ENCODE peak calls at places on chromosome X, in ten cellular contexts. Z, F, P, H, B, A, O, N, Y and Q are unnamed samples.

GRCh38 chrX:3738489-3738888 is 25.0 kb upstream of the PRKX start:
- DNase-seq in Y (no peak), H (no peak), P (no peak), B (no peak), F (no peak), O (no peak), Z (no peak), N (no peak), A (no peak), Q (no peak)

GRCh38 chrX:13659057-13659456 is 6.1 kb downstream of the TCEANC start:
- DNase-seq in H (no peak), A (no peak), Z (no peak), B (no peak), P (no peak), Y (no peak), F (no peak), N (no peak), O (no peak), Q (no peak)

GRCh38 chrX:119693032-119693995 is at the start of gene SEPTIN6:
- DNase-seq in Z (peak; percentile 78), B (peak; percentile 87), A (peak; percentile 83), O (peak; percentile 71), H (peak; percentile 51), P (peak; percentile 95), F (peak; percentile 85), Y (no peak), N (peak; percentile 40), Q (peak; percentile 62)

GRCh38 chrX:10237255-10237654 is 80.5 kb downstream of the CLCN4 start:
- DNase-seq in Z (no peak), Y (no peak), A (no peak), N (no peak), P (no peak), B (no peak), H (no peak), O (no peak), F (no peak), Q (no peak)

GRCh38 chrX:107205770-107206696 is at the start of the genes DNAAF6 and NUP62CL:
- DNase-seq in A (peak; percentile 65), N (peak; percentile 42), B (peak; percentile 94), P (peak; percentile 85), F (peak; percentile 91), O (peak; percentile 39), Z (peak; percentile 68), Y (no peak), H (peak; percentile 80), Q (peak; percentile 36)

GRCh38 chrX:106927700-106928099 is 7.5 kb downstream of the CLDN2 start:
- DNase-seq in B (no peak), F (no peak), H (no peak), Z (no peak), A (no peak), N (no peak), Y (no peak), O (no peak), P (no peak), Q (no peak)

GRCh38 chrX:2967998-2968909 is 38.1 kb upstream of the ARSH start:
- DNase-seq in N (peak; percentile 25), P (no peak), O (no peak), A (peak; percentile 52), Y (no peak), Z (no peak), B (peak; percentile 57), F (no peak), H (no peak), Q (no peak)

GRCh38 chrX:2576793-2577192 is 76.0 kb upstream of the DHRSX start:
- DNase-seq in H (peak; percentile 49), P (no peak), A (no peak), Z (no peak), Y (no peak), F (no peak), N (no peak), B (no peak), O (no peak), Q (no peak)

GRCh38 chrX:23825675-23826074 is 42.7 kb downstream of the SAT1 start:
- DNase-seq in F (no peak), N (no peak), Z (no peak), A (no peak), Y (no peak), O (no peak), B (no peak), H (no peak), P (no peak), Q (no peak)

GRCh38 chrX:23819385-23820234 is 36.6 kb downstream of the SAT1 start:
- DNase-seq in H (no peak), B (no peak), F (no peak), O (no peak), Y (no peak), Z (no peak), N (no peak), A (no peak), P (no peak), Q (no peak)

GRCh38 chrX:23820235-23820782 is 37.3 kb downstream of the SAT1 start:
- DNase-seq in N (no peak), Z (no peak), P (no peak), H (peak; percentile 36), O (no peak), A (no peak), F (no peak), B (no peak), Y (no peak), Q (no peak)

GRCh38 chrX:23822397-23822796 is 39.4 kb downstream of the SAT1 start:
- DNase-seq in F (no peak), Y (no peak), B (no peak), H (no peak), A (no peak), Z (no peak), O (no peak), N (peak; percentile 35), P (no peak), Q (no peak)

DNA sequence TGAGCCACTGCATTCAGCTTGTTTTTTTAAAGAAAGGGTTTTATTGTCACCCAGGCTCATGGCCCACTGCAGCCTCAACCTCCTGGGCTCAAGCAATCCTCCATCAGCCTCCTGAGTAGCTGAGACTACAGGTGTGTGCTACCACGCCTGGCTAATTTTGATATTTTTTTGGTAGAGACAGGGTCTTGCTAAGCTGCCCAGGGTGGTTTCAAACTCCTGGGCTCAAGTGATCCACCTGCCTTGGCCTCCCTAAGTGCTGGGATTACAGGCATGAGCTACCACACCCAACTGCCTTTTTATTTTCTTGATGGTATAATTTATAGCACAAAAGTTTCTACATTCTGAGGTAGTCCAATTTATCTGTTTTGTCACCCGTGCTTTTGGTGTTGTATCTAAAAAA is 38.9 kb downstream of the SAT1 start:
- DNase-seq in P (no peak), A (no peak), O (no peak), H (no peak), B (no peak), F (no peak), Y (no peak), Z (no peak), N (no peak), Q (no peak)
- H3K27ac ChIP-seq in P (no peak overlapping the region), A (no peak overlapping the region), O (no peak overlapping the region), H (peak overlapping the region; percentile 11), B (no peak overlapping the region), F (no peak overlapping the region), Y (peak overlapping the region; percentile 33), Z (no peak overlapping the region), N (peak overlapping the region; percentile 69), Q (no peak overlapping the region)

DNA sequence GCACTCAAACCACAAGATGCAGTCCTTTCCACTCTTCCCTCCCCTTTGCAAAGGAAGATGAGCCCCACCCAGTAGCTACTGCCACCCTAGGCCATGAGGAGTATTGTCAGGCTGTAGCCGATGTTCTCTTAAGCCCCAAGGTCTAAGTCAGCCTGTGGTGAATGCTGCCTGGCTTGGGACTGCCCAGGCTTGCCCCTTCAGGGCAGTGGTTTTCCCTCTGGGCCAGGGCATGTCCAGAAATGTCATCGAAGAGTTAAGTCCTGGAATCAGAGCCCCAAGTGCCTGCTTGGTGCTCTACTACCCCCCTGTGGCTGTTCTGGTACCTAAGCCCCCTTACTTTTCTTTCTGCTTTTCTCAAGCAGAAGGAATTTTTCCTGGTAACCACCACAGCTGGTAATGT is 11.8 kb upstream of the PGK1 start:
- DNase-seq in A (no peak), O (no peak), H (peak; percentile 54), Z (no peak), B (peak; percentile 82), N (no peak), Y (peak; percentile 59), P (no peak), F (peak; percentile 52), Q (no peak)
- H3K27ac ChIP-seq in A (no peak overlapping the region), O (no peak overlapping the region), H (no peak overlapping the region), Z (no peak overlapping the region), B (no peak overlapping the region), N (no peak overlapping the region), Y (no peak overlapping the region), P (no peak overlapping the region), F (no peak overlapping the region), Q (no peak overlapping the region)

GRCh38 chrX:103686199-103687072 is at the start of gene MORF4L2:
- DNase-seq in B (peak; percentile 98), P (peak; percentile 93), A (peak; percentile 94), Y (peak; percentile 98), O (peak; percentile 72), F (peak; percentile 99), Z (peak; percentile 85), N (peak; percentile 92), H (peak; percentile 95), Q (peak; percentile 86)

GRCh38 chrX:103688949-103689348 is 2.5 kb upstream of the MORF4L2 start:
- DNase-seq in O (no peak), N (no peak), P (no peak), Y (no peak), Z (no peak), H (no peak), A (no peak), F (peak; percentile 66), B (no peak), Q (no peak)

GRCh38 chrX:103687073-103687695 is 685 bp upstream of the MORF4L2 start:
- DNase-seq in O (peak; percentile 77), Y (peak; percentile 31), Z (peak; percentile 82), H (peak; percentile 45), P (peak; percentile 97), A (peak; percentile 93), N (peak; percentile 79), B (peak; percentile 89), F (peak; percentile 92), Q (peak; percentile 89)

GRCh38 chrX:103687696-103688191 is 1.2 kb upstream of the MORF4L2 start:
- DNase-seq in N (peak; percentile 61), B (peak; percentile 94), F (peak; percentile 89), Y (no peak), P (no peak), Z (peak; percentile 24), A (peak; percentile 80), H (peak; percentile 64), O (no peak), Q (peak; percentile 37)

GRCh38 chrX:103685396-103685795 is 1.1 kb downstream of the MORF4L2 start:
- DNase-seq in O (no peak), P (no peak), N (no peak), A (no peak), H (no peak), Y (no peak), Z (no peak), B (no peak), F (no peak), Q (no peak)
- H3K27ac ChIP-seq in O (peak overlapping the region; percentile 99), P (peak overlapping the region; percentile 94), N (peak overlapping the region; percentile 96), A (no peak overlapping the region), H (peak overlapping the region; percentile 94), Y (peak overlapping the region; percentile 93), Z (peak overlapping the region; percentile 91), B (no peak overlapping the region), F (peak overlapping the region; percentile 98), Q (peak overlapping the region; percentile 98)

DNA sequence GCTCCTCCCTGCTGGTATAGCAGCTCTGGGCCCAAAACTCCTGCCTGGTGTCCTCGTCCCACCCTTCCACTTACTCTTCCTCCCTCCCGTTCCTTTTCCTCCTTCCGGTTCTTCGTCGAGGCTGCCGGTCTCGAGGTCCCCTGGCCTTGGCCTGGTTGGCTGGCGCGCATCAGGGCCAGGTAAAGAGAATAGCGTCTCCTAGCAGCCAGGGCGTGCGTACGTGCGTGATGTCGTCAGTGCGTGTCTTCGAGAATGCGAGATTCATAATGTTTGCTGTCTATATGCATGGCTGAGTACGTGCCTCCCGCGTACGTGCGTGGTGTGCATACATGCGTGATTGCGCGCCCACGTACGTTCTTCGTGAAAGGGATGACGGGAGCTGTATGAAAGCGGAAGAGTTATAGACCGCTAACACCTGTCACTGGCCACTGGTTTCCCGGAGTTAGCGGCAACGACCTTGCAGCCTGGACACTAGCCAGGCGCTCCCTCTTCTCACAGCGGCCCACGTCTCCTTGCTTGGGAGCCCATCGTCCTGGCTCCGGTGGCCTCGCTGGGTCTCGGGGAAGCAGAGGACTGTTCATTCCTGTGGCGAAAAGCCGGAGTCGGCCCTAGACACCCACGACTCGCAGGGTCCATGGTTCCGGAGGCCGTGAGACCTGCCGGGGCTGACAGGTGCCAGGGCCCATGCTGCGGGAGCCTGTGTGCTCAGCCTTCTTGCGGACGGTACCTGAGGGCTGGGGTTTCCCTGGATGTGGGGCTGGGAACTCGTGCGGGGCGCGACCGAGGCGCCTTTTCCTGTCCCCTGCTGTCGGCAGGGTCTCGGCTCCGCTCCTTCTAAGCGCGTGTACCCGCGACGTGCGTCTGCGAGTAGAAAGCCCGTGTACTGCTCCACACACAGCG is at the start of gene EOLA1:
- DNase-seq in O (peak; percentile 71), Z (peak; percentile 86), H (peak; percentile 90), N (peak; percentile 78), B (no peak), A (peak; percentile 93), Y (peak; percentile 76), P (peak; percentile 97), F (peak; percentile 88), Q (peak; percentile 82)
- H3K27ac ChIP-seq in O (peak within 1 kb of the TSS; percentile 100), Z (peak within 1 kb of the TSS; percentile 98), H (peak within 1 kb of the TSS; percentile 74), N (peak within 1 kb of the TSS; percentile 88), B (peak within 1 kb of the TSS; percentile 85), A (no peak within 1 kb of the TSS), Y (peak within 1 kb of the TSS; percentile 79), P (peak within 1 kb of the TSS; percentile 91), F (peak within 1 kb of the TSS; percentile 92), Q (peak within 1 kb of the TSS; percentile 95)